ENCODE peak calls at places on chromosome 20, in nine cellular contexts. K, C, I, J, O, D, T, W and R are unnamed samples.

GRCh38 chr20:36162272-36162966 is 7.9 kb downstream of the EPB41L1 start:
- DNase-seq in K (peak; percentile 72), C (no peak), I (no peak), J (no peak), O (no peak), D (no peak), T (no peak), W (no peak), R (no peak)

GRCh38 chr20:21175433-21175832 is 49.6 kb downstream of the KIZ start:
- DNase-seq in K (no peak), C (no peak), I (no peak), J (no peak), O (no peak), D (no peak), T (no peak), W (no peak), R (no peak)

GRCh38 chr20:40494238-40494637 is 194.8 kb downstream of the MAFB start:
- DNase-seq in K (peak; percentile 53), C (peak; percentile 75), I (no peak), J (peak; percentile 68), O (no peak), D (no peak), T (no peak), W (no peak), R (no peak)

GRCh38 chr20:51586005-51586440 is 43.5 kb upstream of the NFATC2 start:
- DNase-seq in K (no peak), C (no peak), I (no peak), J (no peak), O (no peak), D (no peak), T (no peak), W (no peak), R (no peak)

GRCh38 chr20:33684533-33685327 is 1.5 kb downstream of the E2F1 start:
- DNase-seq in K (no peak), C (no peak), I (no peak), J (no peak), O (no peak), D (no peak), T (no peak), W (no peak), R (no peak)

GRCh38 chr20:48761914-48762313 is 65.9 kb downstream of the PREX1 start:
- DNase-seq in K (no peak), C (no peak), I (no peak), J (no peak), O (no peak), D (no peak), T (no peak), W (no peak), R (no peak)

GRCh38 chr20:19001177-19001576 is 187.6 kb downstream of the SCP2D1 start:
- DNase-seq in K (no peak), C (no peak), I (no peak), J (no peak), O (no peak), D (no peak), T (no peak), W (no peak), R (no peak)

GRCh38 chr20:14561733-14562132 is 224.3 kb upstream of the FLRT3 start:
- DNase-seq in K (no peak), C (no peak), I (no peak), J (no peak), O (no peak), D (no peak), T (no peak), W (no peak), R (no peak)

GRCh38 chr20:51692806-51693400 is 75.3 kb downstream of the ATP9A start:
- DNase-seq in K (no peak), C (no peak), I (no peak), J (no peak), O (no peak), D (no peak), T (no peak), W (no peak), R (no peak)

GRCh38 chr20:460707-461106 is 1.6 kb downstream of the TBC1D20 start:
- DNase-seq in K (peak; percentile 62), C (no peak), I (no peak), J (peak; percentile 48), O (no peak), D (no peak), T (no peak), W (no peak), R (no peak)

DNA sequence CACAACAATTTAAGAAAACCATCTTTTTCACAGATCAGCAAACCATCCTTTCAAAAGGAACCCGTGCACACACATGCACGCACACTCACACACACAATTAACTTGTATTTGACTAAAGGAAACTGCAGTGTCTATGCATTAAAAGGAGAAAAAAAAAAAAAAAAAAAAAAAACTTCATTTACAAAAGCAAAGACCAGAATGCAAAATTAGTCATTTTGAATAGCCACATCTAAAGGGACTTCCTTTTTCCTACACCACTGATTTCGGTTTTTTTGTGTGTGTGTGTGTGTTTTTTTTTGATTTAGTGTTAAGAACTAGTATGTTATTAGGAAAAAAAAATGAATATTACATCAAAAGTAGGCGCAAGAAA is 6.3 kb downstream of the ZMYND8 start:
- DNase-seq in K (no peak), C (no peak), I (peak; percentile 50), J (no peak), O (no peak), D (no peak), T (no peak), W (no peak), R (no peak)
- H3K4me1 ChIP-seq in K (peaks cover 85% of the 10 kb centered on the region), C (peaks cover 88% of the 10 kb centered on the region), I (peaks cover 86% of the 10 kb centered on the region), J (peaks cover 72% of the 10 kb centered on the region), O (peaks cover 24% of the 10 kb centered on the region), D (peaks cover 74% of the 10 kb centered on the region), T (peaks cover 79% of the 10 kb centered on the region), W (peaks cover 80% of the 10 kb centered on the region), R (peaks cover 12% of the 10 kb centered on the region)

GRCh38 chr20:22404609-22405170 is 179.7 kb downstream of the FOXA2 start:
- DNase-seq in K (no peak), C (no peak), I (no peak), J (no peak), O (no peak), D (no peak), T (no peak), W (no peak), R (no peak)

GRCh38 chr20:22402990-22403859 is 181.1 kb downstream of the FOXA2 start:
- DNase-seq in K (no peak), C (no peak), I (no peak), J (no peak), O (no peak), D (no peak), T (no peak), W (no peak), R (no peak)

GRCh38 chr20:22402550-22402949 is 181.8 kb downstream of the FOXA2 start:
- DNase-seq in K (no peak), C (no peak), I (no peak), J (no peak), O (no peak), D (no peak), T (no peak), W (no peak), R (no peak)

GRCh38 chr20:22407237-22408193 is 176.9 kb downstream of the FOXA2 start:
- DNase-seq in K (no peak), C (no peak), I (no peak), J (no peak), O (no peak), D (no peak), T (no peak), W (no peak), R (no peak)

GRCh38 chr20:22403860-22404608 is 180.3 kb downstream of the FOXA2 start:
- DNase-seq in K (no peak), C (no peak), I (no peak), J (no peak), O (no peak), D (no peak), T (no peak), W (peak; percentile 39), R (no peak)
- H3K27ac ChIP-seq in K (no peak overlapping the region), C (no peak overlapping the region), I (peak overlapping the region; percentile 43), J (no peak overlapping the region), O (no peak overlapping the region), D (no peak overlapping the region), T (peak overlapping the region; percentile 71), W (peak overlapping the region; percentile 79), R (no peak overlapping the region)

GRCh38 chr20:4011226-4011975 is 4.0 kb downstream of the RNF24 start:
- DNase-seq in K (no peak), C (no peak), I (no peak), J (no peak), O (no peak), D (no peak), T (no peak), W (no peak), R (no peak)

GRCh38 chr20:4016349-4017050 is 1.1 kb upstream of the RNF24 start:
- DNase-seq in K (no peak), C (no peak), I (no peak), J (no peak), O (no peak), D (no peak), T (no peak), W (no peak), R (no peak)

GRCh38 chr20:4012631-4013030 is 2.7 kb downstream of the RNF24 start:
- DNase-seq in K (no peak), C (no peak), I (no peak), J (no peak), O (no peak), D (no peak), T (no peak), W (no peak), R (no peak)

GRCh38 chr20:4014031-4014474 is 1.3 kb downstream of the RNF24 start:
- DNase-seq in K (peak; percentile 67), C (no peak), I (peak; percentile 38), J (peak; percentile 41), O (no peak), D (no peak), T (no peak), W (peak; percentile 62), R (no peak)

GRCh38 chr20:4013041-4013440 is 2.3 kb downstream of the RNF24 start:
- DNase-seq in K (no peak), C (no peak), I (no peak), J (no peak), O (no peak), D (no peak), T (no peak), W (no peak), R (no peak)
- H3K4me3 ChIP-seq in K (no peak overlapping the region), C (no peak overlapping the region), I (no peak overlapping the region), J (no peak overlapping the region), O (no peak overlapping the region), D (no peak overlapping the region), T (no peak overlapping the region), W (no peak overlapping the region), R (no peak overlapping the region)

GRCh38 chr20:1897486-1897885 is 2.3 kb downstream of the SIRPA start:
- DNase-seq in K (no peak), C (peak; percentile 72), I (no peak), J (peak; percentile 71), O (peak; percentile 63), D (no peak), T (no peak), W (no peak), R (no peak)

GRCh38 chr20:1896859-1897258 is 1.7 kb downstream of the SIRPA start:
- DNase-seq in K (no peak), C (no peak), I (no peak), J (no peak), O (no peak), D (no peak), T (no peak), W (no peak), R (no peak)

GRCh38 chr20:1894471-1894950 is 696 bp upstream of the SIRPA start:
- DNase-seq in K (no peak), C (peak; percentile 87), I (no peak), J (no peak), O (no peak), D (peak; percentile 85), T (peak; percentile 75), W (peak; percentile 57), R (no peak)

GRCh38 chr20:1894951-1895673 is at the start of gene SIRPA:
- DNase-seq in K (peak; percentile 76), C (peak; percentile 88), I (no peak), J (peak; percentile 57), O (no peak), D (peak; percentile 87), T (peak; percentile 72), W (peak; percentile 50), R (no peak)

GRCh38 chr20:1895674-1896496 is 678 bp downstream of the SIRPA start:
- DNase-seq in K (no peak), C (peak; percentile 82), I (no peak), J (no peak), O (peak; percentile 55), D (peak; percentile 81), T (no peak), W (no peak), R (no peak)
- H3K4me1 ChIP-seq in K (peaks cover 66% of the 10 kb centered on the region), C (peaks cover 69% of the 10 kb centered on the region), I (no peaks in the 10 kb centered on the region), J (peaks cover 35% of the 10 kb centered on the region), O (peaks cover 8% of the 10 kb centered on the region), D (peaks cover 29% of the 10 kb centered on the region), T (peaks cover 24% of the 10 kb centered on the region), W (peaks cover 48% of the 10 kb centered on the region), R (peaks cover 3% of the 10 kb centered on the region)